ENCODE peak calls at places on chromosomes 6 and 20, in ten cellular contexts. D, Y, F, Q, H, U, R, L, M and T are unnamed samples.

GRCh38 chr20:13469262-13469661 is 169.5 kb downstream of the TASP1 start:
- DNase-seq in D (no peak), R (no peak), Y (no peak), L (no peak), H (no peak), M (no peak), Q (no peak), F (no peak), U (no peak), T (no peak)

GRCh38 chr6:144266091-144266649 is 19.0 kb upstream of the UTRN start:
- DNase-seq in Y (peak), R (peak), H (no peak), Q (no peak), L (no peak), D (no peak), M (no peak), F (no peak), U (no peak), T (peak)

GRCh38 chr6:7910654-7911344 is at the start of gene TXNDC5:
- DNase-seq in R (peak), D (peak), M (peak), Y (peak), L (peak), Q (peak), F (peak), U (peak), H (peak), T (peak)

GRCh38 chr6:11172501-11173337 is 59.7 kb downstream of the NEDD9 start:
- DNase-seq in U (peak), L (peak), Y (peak), M (peak), D (peak), F (peak), R (peak), Q (peak), H (peak), T (peak)

GRCh38 chr6:33738879-33739278 is 7.8 kb downstream of the IP6K3 start:
- DNase-seq in Q (no peak), U (no peak), Y (no peak), H (no peak), M (no peak), F (no peak), L (no peak), D (no peak), R (no peak), T (no peak)

GRCh38 chr20:58389968-58390658 is 1.1 kb downstream of the VAPB start:
- DNase-seq in F (no peak), L (no peak), D (no peak), R (no peak), M (no peak), Q (no peak), Y (no peak), H (no peak), U (no peak), T (no peak)

GRCh38 chr6:33197431-33198048 is 2.9 kb downstream of the RXRB start:
- DNase-seq in F (no peak), Y (peak), D (peak), Q (peak), H (no peak), U (no peak), M (peak), L (no peak), R (peak), T (no peak)

GRCh38 chr6:147131728-147132127 is 72.5 kb upstream of the STXBP5 start:
- DNase-seq in H (no peak), R (no peak), Y (no peak), M (no peak), L (no peak), U (no peak), F (no peak), Q (no peak), D (no peak), T (no peak)

GRCh38 chr6:111119550-111120329 is 32.4 kb downstream of the SLC16A10 start:
- DNase-seq in Y (no peak), D (no peak), L (no peak), F (no peak), H (no peak), M (no peak), Q (no peak), R (no peak), U (no peak), T (no peak)

GRCh38 chr6:150134280-150134920 is 8.4 kb upstream of the PPP1R14C start:
- DNase-seq in F (no peak), R (no peak), D (no peak), H (no peak), U (no peak), Q (no peak), M (no peak), Y (no peak), L (no peak), T (no peak)